ENCODE peak calls at places on chromosomes 5 and 9, in ten cellular contexts. G is HCT116; F is heart left ventricle; C is activated naive CD4-positive, alpha-beta T cell treated with anti-CD3 and anti-CD28 coated beads, Interleukin-2, amount 50 U/mL, for 72 hours; L is mucosa of descending colon; A is Right ventricle myocardium superior; K is pancreas; I is A549; R is SK-N-SH treated with all-trans-retinoic acid at 6 μM for 48 hours; D is stimulated activated naive CD8-positive, alpha-beta T cell treated with anti-CD3 and anti-CD28 coated beads, Interleukin-15, amount 100 ng/mL, for 72 hours. U is an unnamed sample.

GRCh38 chr5:178794433-178794832 is 64.0 kb upstream of the ZNF354A start:
- ATAC-seq in R (no peak), I (no peak), F (no peak), L (no peak), D (no peak), C (no peak), K (no peak), G (no peak), A (no peak), U (no peak)

GRCh38 chr5:128021411-128021810 is 62.2 kb upstream of the SLC12A2 start:
- ATAC-seq in I (no peak), D (no peak), G (no peak), A (no peak), C (no peak), R (no peak), K (no peak), F (no peak), L (no peak), U (no peak)

GRCh38 chr9:134895849-134896833 is 15.5 kb downstream of the FCN2 start:
- ATAC-seq in A (peak; percentile 80), L (no peak), K (peak; percentile 41), C (no peak), D (no peak), I (peak; percentile 81), F (peak; percentile 90), G (peak; percentile 74), R (peak; percentile 80), U (no peak)

GRCh38 chr9:101457003-101457402 is 21.4 kb upstream of the ALDOB start:
- ATAC-seq in A (no peak), I (no peak), G (no peak), L (no peak), F (no peak), R (no peak), D (no peak), K (no peak), C (no peak), U (no peak)

GRCh38 chr9:74443036-74443750 is 53.9 kb upstream of the RORB start:
- ATAC-seq in F (no peak), I (no peak), K (no peak), A (no peak), D (no peak), L (no peak), C (no peak), G (no peak), R (no peak), U (no peak)

GRCh38 chr9:127365461-127365860 is 31.5 kb upstream of the SLC2A8 start:
- ATAC-seq in K (no peak), I (no peak), A (no peak), R (no peak), G (no peak), L (no peak), C (no peak), F (no peak), D (no peak), U (no peak)

GRCh38 chr5:57650360-57651069 is 167.9 kb upstream of the ACTBL2 start:
- ATAC-seq in A (peak; percentile 34), D (peak; percentile 66), C (peak; percentile 50), I (peak; percentile 83), G (peak; percentile 97), R (peak; percentile 85), K (peak; percentile 90), L (peak; percentile 91), F (no peak), U (no peak)

GRCh38 chr9:18707078-18707477 is 233.1 kb downstream of the ADAMTSL1 start:
- ATAC-seq in D (no peak), L (no peak), A (peak; percentile 63), R (peak; percentile 41), F (no peak), C (no peak), G (no peak), I (no peak), K (no peak), U (no peak)

GRCh38 chr9:16356196-16356765 is 514.2 kb downstream of the BNC2 start:
- ATAC-seq in C (no peak), I (no peak), K (no peak), D (no peak), R (no peak), L (no peak), G (no peak), F (no peak), A (no peak), U (no peak)

GRCh38 chr9:33130961-33131360 is 36.2 kb downstream of the B4GALT1 start:
- ATAC-seq in D (peak; percentile 48), A (no peak), F (no peak), I (peak; percentile 3), K (no peak), R (no peak), L (peak; percentile 22), G (no peak), C (peak; percentile 57), U (no peak)

GRCh38 chr9:86940774-86941173 is 6.5 kb downstream of the GAS1 start:
- ATAC-seq in R (no peak), G (no peak), F (no peak), A (no peak), K (no peak), L (no peak), C (no peak), I (no peak), D (no peak), U (no peak)

GRCh38 chr9:123378028-123378427 is 22.0 kb downstream of the CRB2 start:
- ATAC-seq in R (peak; percentile 16), C (no peak), K (no peak), L (no peak), G (no peak), I (peak; percentile 9), A (no peak), D (peak; percentile 14), F (no peak), U (no peak)

GRCh38 chr9:75896193-75896592 is 5.7 kb downstream of the PCSK5 start:
- ATAC-seq in F (peak; percentile 66), A (peak; percentile 50), K (no peak), L (no peak), I (no peak), D (no peak), C (no peak), R (no peak), G (no peak), U (no peak)

GRCh38 chr5:39604491-39604890 is 179.7 kb upstream of the DAB2 start:
- ATAC-seq in F (no peak), G (no peak), L (peak; percentile 58), A (no peak), C (no peak), D (no peak), R (no peak), K (no peak), I (no peak), U (no peak)

GRCh38 chr5:38447786-38448185 is 108.7 kb downstream of the LIFR start:
- ATAC-seq in F (peak; percentile 69), R (no peak), G (no peak), I (no peak), C (no peak), D (no peak), A (peak; percentile 81), K (peak; percentile 20), L (no peak), U (no peak)

GRCh38 chr9:121463026-121463827 is 36.4 kb downstream of the GGTA1 start:
- ATAC-seq in L (peak; percentile 38), G (peak; percentile 93), I (peak; percentile 72), C (no peak), R (peak; percentile 67), A (peak; percentile 72), K (peak; percentile 58), F (peak; percentile 65), D (peak; percentile 43), U (no peak)

GRCh38 chr9:86614871-86615849 is 260.9 kb upstream of the TUT7 start:
- ATAC-seq in F (no peak), K (peak; percentile 54), L (no peak), A (peak; percentile 46), D (no peak), R (peak; percentile 86), I (peak; percentile 67), G (peak; percentile 76), C (no peak), U (no peak)

GRCh38 chr5:140554454-140554853 is 2.8 kb downstream of the SRA1 start:
- ATAC-seq in C (peak; percentile 14), G (no peak), F (no peak), K (no peak), A (no peak), I (no peak), R (no peak), L (no peak), D (no peak), U (no peak)

GRCh38 chr9:101738566-101739183 is at the start of gene GRIN3A:
- ATAC-seq in C (no peak), L (peak; percentile 84), D (no peak), R (peak; percentile 69), I (peak; percentile 88), F (peak; percentile 87), G (no peak), A (peak; percentile 90), K (peak; percentile 76), U (no peak)

GRCh38 chr9:36923025-36923625 is 110.9 kb downstream of the PAX5 start:
- ATAC-seq in C (no peak), L (no peak), D (no peak), G (no peak), F (no peak), R (no peak), I (no peak), K (peak; percentile 48), A (no peak), U (no peak)

GRCh38 chr9:71911908-71912325 is 478 bp downstream of the C9orf85 start:
- ATAC-seq in G (no peak), F (no peak), D (no peak), R (peak; percentile 4), L (no peak), C (no peak), A (no peak), K (no peak), I (no peak), U (no peak)

GRCh38 chr5:100595152-100595811 is 60.1 kb downstream of the FAM174A start:
- ATAC-seq in K (peak; percentile 97), G (no peak), I (peak; percentile 95), L (peak; percentile 67), C (no peak), A (peak; percentile 79), F (peak; percentile 83), D (no peak), R (peak; percentile 100), U (no peak)

GRCh38 chr9:137456061-137456863 is 2.9 kb downstream of the NSMF start:
- ATAC-seq in C (no peak), K (no peak), A (no peak), L (no peak), F (no peak), R (no peak), D (no peak), I (no peak), G (no peak), U (no peak)

GRCh38 chr5:143570989-143571388 is 167.5 kb upstream of the NR3C1 start:
- ATAC-seq in R (no peak), A (no peak), C (no peak), L (no peak), G (no peak), K (no peak), I (no peak), D (no peak), F (no peak), U (no peak)

GRCh38 chr5:67115804-67116203 is 80.8 kb downstream of the CD180 start:
- ATAC-seq in A (no peak), K (no peak), I (no peak), L (no peak), R (no peak), F (no peak), D (no peak), G (no peak), C (no peak), U (no peak)

GRCh38 chr9:72952914-72953313 is at the start of gene ALDH1A1:
- ATAC-seq in C (no peak), D (no peak), G (no peak), K (peak; percentile 78), I (peak; percentile 65), A (peak; percentile 68), F (peak; percentile 62), R (no peak), L (peak; percentile 74), U (no peak)

GRCh38 chr5:6814816-6815215 is 101.6 kb downstream of the TENT4A start:
- ATAC-seq in L (no peak), K (no peak), G (no peak), D (no peak), C (no peak), F (no peak), A (no peak), I (no peak), R (no peak), U (no peak)

GRCh38 chr9:82021198-82021597 is 32.6 kb downstream of the SPATA31D1 start:
- ATAC-seq in C (no peak), A (peak; percentile 68), G (peak; percentile 85), F (peak; percentile 57), R (peak; percentile 93), I (peak; percentile 66), K (peak; percentile 37), D (no peak), L (no peak), U (no peak)